ENCODE peak calls at places on chromosomes 12 and 14, in nine cellular contexts. H is vagina; O is hypothalamus; M is EL; P is GDM1; T is T-helper 2 cell; Q is activated naive CD4-positive, alpha-beta T cell; R is activated T-cell treated with anti-CD3 and anti-CD28 coated beads for 24 hours; G is HFF-Myc. C is an unnamed sample.

GRCh38 chr14:101033446-101034165 is 130.1 kb upstream of the RTL1 start:
- DNase-seq in P (no peak), T (no peak), Q (no peak), G (no peak), O (no peak), H (no peak), R (no peak), M (no peak), C (no peak)

GRCh38 chr12:122004633-122005071 is 17.0 kb upstream of the BCL7A start:
- DNase-seq in Q (no peak), G (no peak), T (no peak), R (no peak), P (no peak), O (no peak), M (peak), H (no peak), C (no peak)

GRCh38 chr12:31507966-31508365 is 83.0 kb downstream of the DENND5B start:
- DNase-seq in T (no peak), P (no peak), G (no peak), Q (no peak), R (no peak), H (no peak), O (no peak), M (peak), C (no peak)

GRCh38 chr14:74804219-74804825 is 41.2 kb downstream of the YLPM1 start:
- DNase-seq in M (peak), Q (no peak), O (no peak), R (no peak), H (no peak), G (peak), P (peak), T (no peak), C (peak)

GRCh38 chr12:34298176-34298970 is 276.1 kb downstream of the ALG10 start:
- DNase-seq in Q (no peak), O (no peak), G (no peak), T (no peak), H (no peak), P (no peak), R (no peak), M (no peak), C (no peak)

GRCh38 chr12:127235771-127236170 is 1031.2 kb upstream of the TMEM132C start:
- DNase-seq in P (no peak), H (no peak), O (no peak), T (no peak), Q (no peak), G (no peak), M (no peak), R (no peak), C (no peak)

GRCh38 chr12:47744005-47744651 is 14.6 kb downstream of the RAPGEF3 start:
- DNase-seq in O (no peak), G (no peak), R (peak), M (no peak), T (peak), Q (peak), H (no peak), P (no peak), C (no peak)

GRCh38 chr14:64387738-64388532 is at the start of gene MTHFD1:
- DNase-seq in G (peak), T (peak), P (peak), R (peak), H (peak), O (peak), Q (peak), M (peak), C (peak)

GRCh38 chr12:76178461-76178860 is 94.0 kb upstream of the NAP1L1 start:
- DNase-seq in G (no peak), O (no peak), T (no peak), H (no peak), R (no peak), Q (no peak), P (no peak), M (no peak), C (no peak)

GRCh38 chr12:18683603-18684002 is 54.2 kb downstream of the PLCZ1 start:
- DNase-seq in M (peak), O (no peak), R (no peak), H (no peak), G (no peak), T (no peak), P (no peak), Q (no peak), C (no peak)

C was measured in AG09319.